ENCODE peak calls at places on chromosomes 2 and 18, in four cellular contexts. One of them, this sample, is unnamed.

GRCh38 chr2:172070936-172071335 is 14.4 kb upstream of the DLX1 start:
- DNase-seq in GM23248: no peak
- DNase-seq in effector memory CD8-positive, alpha-beta T cell: no peak
- DNase-seq in left cardiac atrium: no peak
- DNase-seq in this sample: no peak

GRCh38 chr2:18209934-18210639 is 331.6 kb downstream of the KCNS3 start:
- DNase-seq in left cardiac atrium: no peak
- DNase-seq in effector memory CD8-positive, alpha-beta T cell: no peak
- DNase-seq in GM23248: peak
- DNase-seq in this sample: no peak

GRCh38 chr2:195533771-195534642 is 123.0 kb upstream of the SLC39A10 start:
- DNase-seq in GM23248: peak
- DNase-seq in effector memory CD8-positive, alpha-beta T cell: peak
- DNase-seq in left cardiac atrium: peak
- DNase-seq in this sample: peak

GRCh38 chr2:233240897-233241296 is 10.6 kb upstream of the ATG16L1 start:
- DNase-seq in GM23248: no peak
- DNase-seq in effector memory CD8-positive, alpha-beta T cell: no peak
- DNase-seq in left cardiac atrium: no peak
- DNase-seq in this sample: peak

GRCh38 chr2:147082850-147083522 is 761.8 kb upstream of the ACVR2A start:
- DNase-seq in GM23248: peak
- DNase-seq in effector memory CD8-positive, alpha-beta T cell: peak
- DNase-seq in left cardiac atrium: no peak
- DNase-seq in this sample: no peak

GRCh38 chr2:120625865-120626560 is 109.7 kb upstream of the GLI2 start:
- DNase-seq in left cardiac atrium: no peak
- DNase-seq in effector memory CD8-positive, alpha-beta T cell: no peak
- DNase-seq in GM23248: no peak
- DNase-seq in this sample: no peak

GRCh38 chr2:201127128-201127521 is 11.2 kb downstream of the CFLAR start:
- DNase-seq in GM23248: no peak
- DNase-seq in effector memory CD8-positive, alpha-beta T cell: no peak
- DNase-seq in left cardiac atrium: no peak
- DNase-seq in this sample: no peak

GRCh38 chr2:225056330-225057073 is 14.2 kb upstream of the DOCK10 start:
- DNase-seq in left cardiac atrium: no peak
- DNase-seq in GM23248: peak
- DNase-seq in effector memory CD8-positive, alpha-beta T cell: no peak
- DNase-seq in this sample: no peak

GRCh38 chr2:102147935-102148334 is 5.4 kb downstream of the IL1R1 start:
- DNase-seq in GM23248: peak
- DNase-seq in left cardiac atrium: no peak
- DNase-seq in effector memory CD8-positive, alpha-beta T cell: no peak
- DNase-seq in this sample: peak

GRCh38 chr18:71020342-71021096 is 731.7 kb downstream of the SOCS6 start:
- DNase-seq in left cardiac atrium: no peak
- DNase-seq in effector memory CD8-positive, alpha-beta T cell: no peak
- DNase-seq in GM23248: peak
- DNase-seq in this sample: no peak

GRCh38 chr2:29129586-29130281 is 14.5 kb downstream of the CLIP4 start:
- DNase-seq in effector memory CD8-positive, alpha-beta T cell: no peak
- DNase-seq in GM23248: peak
- DNase-seq in left cardiac atrium: no peak
- DNase-seq in this sample: no peak

GRCh38 chr18:24656044-24656443 is 195.6 kb downstream of the HRH4 start:
- DNase-seq in left cardiac atrium: no peak
- DNase-seq in effector memory CD8-positive, alpha-beta T cell: no peak
- DNase-seq in GM23248: peak
- DNase-seq in this sample: no peak

GRCh38 chr2:32745191-32745590 is 117.3 kb downstream of the TTC27 start:
- DNase-seq in effector memory CD8-positive, alpha-beta T cell: no peak
- DNase-seq in left cardiac atrium: no peak
- DNase-seq in GM23248: peak
- DNase-seq in this sample: no peak

GRCh38 chr2:222813177-222813843 is 47.5 kb upstream of the ACSL3 start:
- DNase-seq in GM23248: peak
- DNase-seq in left cardiac atrium: no peak
- DNase-seq in effector memory CD8-positive, alpha-beta T cell: no peak
- DNase-seq in this sample: no peak

GRCh38 chr2:71603851-71604708 is 150.7 kb downstream of the DYSF start:
- DNase-seq in GM23248: no peak
- DNase-seq in left cardiac atrium: peak
- DNase-seq in effector memory CD8-positive, alpha-beta T cell: no peak
- DNase-seq in this sample: no peak

GRCh38 chr2:45892757-45893156 is 241.3 kb downstream of the PRKCE start:
- DNase-seq in GM23248: peak
- DNase-seq in effector memory CD8-positive, alpha-beta T cell: no peak
- DNase-seq in left cardiac atrium: no peak
- DNase-seq in this sample: no peak

GRCh38 chr2:43402452-43402937 is 176.1 kb upstream of the ZFP36L2 start:
- DNase-seq in effector memory CD8-positive, alpha-beta T cell: no peak
- DNase-seq in left cardiac atrium: no peak
- DNase-seq in GM23248: no peak
- DNase-seq in this sample: no peak

GRCh38 chr2:14634885-14635871 is 2.7 kb downstream of the LRATD1 start:
- DNase-seq in effector memory CD8-positive, alpha-beta T cell: no peak
- DNase-seq in GM23248: peak
- DNase-seq in left cardiac atrium: peak
- DNase-seq in this sample: no peak

GRCh38 chr18:63158012-63158631 is 161.4 kb downstream of the BCL2 start:
- DNase-seq in GM23248: no peak
- DNase-seq in effector memory CD8-positive, alpha-beta T cell: no peak
- DNase-seq in left cardiac atrium: no peak
- DNase-seq in this sample: no peak

GRCh38 chr2:28164280-28164801 is 228.3 kb upstream of the FOSL2 start:
- DNase-seq in GM23248: no peak
- DNase-seq in effector memory CD8-positive, alpha-beta T cell: no peak
- DNase-seq in left cardiac atrium: peak
- DNase-seq in this sample: no peak

GRCh38 chr18:58660915-58661314 is 10.3 kb upstream of the MALT1 start:
- DNase-seq in effector memory CD8-positive, alpha-beta T cell: no peak
- DNase-seq in left cardiac atrium: no peak
- DNase-seq in GM23248: no peak
- DNase-seq in this sample: no peak

GRCh38 chr2:133977385-133977784 is 276.5 kb upstream of the MGAT5 start:
- DNase-seq in effector memory CD8-positive, alpha-beta T cell: no peak
- DNase-seq in left cardiac atrium: no peak
- DNase-seq in GM23248: no peak
- DNase-seq in this sample: no peak

GRCh38 chr2:173862612-173863217 is 102.5 kb downstream of the SP3 start:
- DNase-seq in effector memory CD8-positive, alpha-beta T cell: no peak
- DNase-seq in GM23248: no peak
- DNase-seq in left cardiac atrium: no peak
- DNase-seq in this sample: no peak

GRCh38 chr18:74836296-74837139 is 238.8 kb downstream of the ZNF407 start:
- DNase-seq in GM23248: peak
- DNase-seq in left cardiac atrium: peak
- DNase-seq in effector memory CD8-positive, alpha-beta T cell: no peak
- DNase-seq in this sample: no peak

GRCh38 chr2:48548871-48549270 is 18.9 kb downstream of the STON1 start:
- DNase-seq in left cardiac atrium: no peak
- DNase-seq in effector memory CD8-positive, alpha-beta T cell: no peak
- DNase-seq in GM23248: peak
- DNase-seq in this sample: no peak

GRCh38 chr2:27855476-27855875 is 34.7 kb downstream of the RBKS start:
- DNase-seq in GM23248: peak
- DNase-seq in left cardiac atrium: no peak
- DNase-seq in effector memory CD8-positive, alpha-beta T cell: no peak
- DNase-seq in this sample: no peak

GRCh38 chr2:102753563-102754159 is 8.2 kb upstream of the TMEM182 start:
- DNase-seq in GM23248: peak
- DNase-seq in effector memory CD8-positive, alpha-beta T cell: no peak
- DNase-seq in left cardiac atrium: no peak
- DNase-seq in this sample: no peak

GRCh38 chr2:215107229-215108056 is 31.0 kb downstream of the ABCA12 start:
- DNase-seq in GM23248: no peak
- DNase-seq in effector memory CD8-positive, alpha-beta T cell: no peak
- DNase-seq in left cardiac atrium: no peak
- DNase-seq in this sample: no peak

GRCh38 chr18:52409732-52410131 is 69.7 kb downstream of the DCC start:
- DNase-seq in left cardiac atrium: no peak
- DNase-seq in effector memory CD8-positive, alpha-beta T cell: no peak
- DNase-seq in GM23248: no peak
- DNase-seq in this sample: no peak

GRCh38 chr2:161722547-161723503 is 98.6 kb downstream of the SLC4A10 start:
- DNase-seq in effector memory CD8-positive, alpha-beta T cell: no peak
- DNase-seq in left cardiac atrium: no peak
- DNase-seq in GM23248: no peak
- DNase-seq in this sample: no peak

GRCh38 chr2:221423212-221423804 is 148.8 kb downstream of the EPHA4 start:
- DNase-seq in GM23248: peak
- DNase-seq in effector memory CD8-positive, alpha-beta T cell: no peak
- DNase-seq in left cardiac atrium: peak
- DNase-seq in this sample: no peak

GRCh38 chr18:73646772-73647171 is 500.9 kb downstream of the FBXO15 start:
- DNase-seq in GM23248: peak
- DNase-seq in effector memory CD8-positive, alpha-beta T cell: no peak
- DNase-seq in left cardiac atrium: no peak
- DNase-seq in this sample: no peak

GRCh38 chr2:238331916-238332315 is 11.6 kb downstream of the TRAF3IP1 start:
- DNase-seq in GM23248: no peak
- DNase-seq in effector memory CD8-positive, alpha-beta T cell: no peak
- DNase-seq in left cardiac atrium: no peak
- DNase-seq in this sample: no peak

GRCh38 chr2:69725706-69726360 is 16.1 kb upstream of the ANXA4 start:
- DNase-seq in effector memory CD8-positive, alpha-beta T cell: no peak
- DNase-seq in GM23248: no peak
- DNase-seq in left cardiac atrium: no peak
- DNase-seq in this sample: no peak

GRCh38 chr18:70047931-70048603 is 100.4 kb upstream of the CD226 start:
- DNase-seq in left cardiac atrium: no peak
- DNase-seq in GM23248: peak
- DNase-seq in effector memory CD8-positive, alpha-beta T cell: no peak
- DNase-seq in this sample: no peak

GRCh38 chr2:96730212-96730611 is 9.7 kb downstream of the LMAN2L start:
- DNase-seq in left cardiac atrium: no peak
- DNase-seq in effector memory CD8-positive, alpha-beta T cell: no peak
- DNase-seq in GM23248: peak
- DNase-seq in this sample: no peak

GRCh38 chr2:185221-185620 is 78.6 kb downstream of the SH3YL1 start:
- DNase-seq in effector memory CD8-positive, alpha-beta T cell: no peak
- DNase-seq in GM23248: no peak
- DNase-seq in left cardiac atrium: no peak
- DNase-seq in this sample: no peak

GRCh38 chr2:222000326-222000725 is 298.5 kb downstream of the PAX3 start:
- DNase-seq in GM23248: peak
- DNase-seq in left cardiac atrium: no peak
- DNase-seq in effector memory CD8-positive, alpha-beta T cell: no peak
- DNase-seq in this sample: no peak

This sample was measured in NK-92 treated with Interleukin-12 subunit alpha and Interleukin-12 subunit beta, amount 100 ng/mL, for 24 hours.